ENCODE peak calls at places on chromosomes 12 and 14, in four cellular contexts. P, C, A and B are unnamed samples.

GRCh38 chr12:49706351-49707126 is 666 bp downstream of the FMNL3 start:
- DNase-seq in P (no peak), C (peak), A (peak), B (peak)

GRCh38 chr12:65497645-65498044 is 219.2 kb downstream of the MSRB3 start:
- DNase-seq in P (no peak), C (no peak), A (no peak), B (no peak)

GRCh38 chr12:121248611-121249010 is 38.7 kb downstream of the P2RX4 start:
- DNase-seq in P (no peak), C (no peak), A (no peak), B (no peak)

GRCh38 chr12:77120156-77120555 is 54.8 kb upstream of the E2F7 start:
- DNase-seq in P (no peak), C (no peak), A (peak), B (no peak)

GRCh38 chr12:120051535-120051934 is 62.5 kb downstream of the BICDL1 start:
- DNase-seq in P (no peak), C (no peak), A (no peak), B (no peak)

GRCh38 chr14:78524766-78525165 is 354.6 kb downstream of the NRXN3 start:
- DNase-seq in P (no peak), C (no peak), A (no peak), B (no peak)

GRCh38 chr14:68464716-68465115 is 328.2 kb downstream of the ZFP36L1 start:
- DNase-seq in P (no peak), C (no peak), A (peak), B (no peak)

GRCh38 chr12:81329088-81329487 is 251.2 kb downstream of the ACSS3 start:
- DNase-seq in P (peak), C (peak), A (peak), B (peak)

GRCh38 chr12:24742378-24742777 is 206.5 kb downstream of the BCAT1 start:
- DNase-seq in P (no peak), C (no peak), A (no peak), B (peak)

GRCh38 chr14:99476864-99477263 is 3.8 kb downstream of the SETD3 start:
- DNase-seq in P (no peak), C (no peak), A (peak), B (no peak)

GRCh38 chr14:87888136-87888999 is 104.6 kb downstream of the GALC start:
- DNase-seq in P (peak), C (peak), A (no peak), B (peak)

GRCh38 chr14:102893452-102893851 is 29.0 kb upstream of the AMN start:
- DNase-seq in P (no peak), C (no peak), A (peak), B (no peak)

GRCh38 chr12:130955238-130955816 is 1.6 kb downstream of the ADGRD1 start:
- DNase-seq in P (no peak), C (no peak), A (no peak), B (peak)

GRCh38 chr12:9906888-9907287 is 25.3 kb downstream of the CLEC2A start:
- DNase-seq in P (no peak), C (no peak), A (no peak), B (no peak)

GRCh38 chr12:53825246-53826081 is 73.7 kb upstream of the CISTR start:
- DNase-seq in P (no peak), C (no peak), A (peak), B (no peak)

GRCh38 chr12:45669093-45669492 is 60.4 kb upstream of the ARID2 start:
- DNase-seq in P (no peak), C (no peak), A (peak), B (no peak)

GRCh38 chr14:65356327-65356836 is 56.1 kb upstream of the FUT8 start:
- DNase-seq in P (peak), C (peak), A (peak), B (peak)

GRCh38 chr14:53764846-53765245 is 191.8 kb downstream of the BMP4 start:
- DNase-seq in P (no peak), C (no peak), A (no peak), B (no peak)

GRCh38 chr14:21015312-21015711 is 9.5 kb downstream of the NDRG2 start:
- DNase-seq in P (no peak), C (no peak), A (no peak), B (no peak)

GRCh38 chr12:117073611-117074010 is 25.6 kb downstream of the TESC start:
- DNase-seq in P (no peak), C (no peak), A (no peak), B (no peak)

GRCh38 chr14:97262336-97262735 is 465.2 kb downstream of the VRK1 start:
- DNase-seq in P (no peak), C (no peak), A (no peak), B (no peak)

GRCh38 chr14:99430491-99430890 is 50.2 kb downstream of the SETD3 start:
- DNase-seq in P (no peak), C (peak), A (no peak), B (peak)

GRCh38 chr12:124508323-124509096 is 58.9 kb downstream of the NCOR2 start:
- DNase-seq in P (no peak), C (no peak), A (peak), B (no peak)

GRCh38 chr14:59918824-59919581 is 941 bp upstream of the LRRC9 start:
- DNase-seq in P (no peak), C (no peak), A (peak), B (peak)

GRCh38 chr12:100539209-100539608 is 34.3 kb upstream of the GAS2L3 start:
- DNase-seq in P (no peak), C (peak), A (peak), B (peak)

GRCh38 chr12:15163577-15163976 is 57.6 kb downstream of the RERG start:
- DNase-seq in P (no peak), C (no peak), A (no peak), B (peak)
- H3K56ac ChIP-seq in P (no peak), C (no peak), A (no peak), B (no peak)

GRCh38 chr12:292186-292585 is 29.6 kb upstream of the SLC6A13 start:
- DNase-seq in P (no peak), C (no peak), A (peak), B (no peak)
- H3K56ac ChIP-seq in P (no peak), C (no peak), A (no peak), B (no peak)

GRCh38 chr12:8120072-8120713 is 3.2 kb upstream of the CLEC4A start:
- DNase-seq in P (no peak), C (no peak), A (no peak), B (peak)

GRCh38 chr12:8127138-8127537 is 3.7 kb downstream of the CLEC4A start:
- DNase-seq in P (no peak), C (no peak), A (no peak), B (peak)

GRCh38 chr12:8123124-8123888 is at the start of gene CLEC4A:
- DNase-seq in P (no peak), C (no peak), A (no peak), B (no peak)
- H3K56ac ChIP-seq in P (peak), C (no peak), A (no peak), B (no peak)

DNA sequence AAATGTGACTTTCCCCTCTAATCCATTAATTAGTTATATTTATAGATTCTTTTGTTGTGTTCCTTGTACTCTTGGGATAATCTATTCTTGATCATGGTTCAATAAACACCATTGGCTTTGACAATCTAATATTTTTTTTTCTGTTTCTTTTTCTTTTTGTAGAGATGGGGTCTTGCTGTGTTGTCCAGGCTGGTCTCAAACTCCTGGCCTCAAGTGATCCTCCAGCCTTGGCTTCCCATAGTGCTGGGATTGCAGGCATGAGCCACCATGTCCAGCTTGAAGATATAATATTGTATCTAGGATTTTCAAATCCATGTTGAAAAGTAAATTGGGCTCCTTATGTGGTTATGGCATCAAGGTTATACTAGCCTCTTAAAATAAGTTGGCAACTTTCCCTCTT is 6.2 kb downstream of the DNAL1 start:
- DNase-seq in P (no peak), C (no peak), A (no peak), B (no peak)
- H3K56ac ChIP-seq in P (no peak), C (no peak), A (no peak), B (no peak)

GRCh38 chr14:101839236-101839635 is 77.7 kb downstream of the PPP2R5C start:
- DNase-seq in P (no peak), C (no peak), A (no peak), B (no peak)
- H3K56ac ChIP-seq in P (no peak), C (no peak), A (no peak), B (no peak)

GRCh38 chr12:12699345-12699744 is 3.4 kb upstream of the GPR19 start:
- DNase-seq in P (no peak), C (no peak), A (no peak), B (no peak)

GRCh38 chr12:12704593-12705230 is 8.7 kb upstream of the GPR19 start:
- DNase-seq in P (no peak), C (peak), A (peak), B (peak)

GRCh38 chr12:12700249-12700648 is 4.3 kb upstream of the GPR19 start:
- DNase-seq in P (no peak), C (no peak), A (no peak), B (no peak)

GRCh38 chr12:12705833-12706520 is 10.0 kb upstream of the GPR19 start:
- DNase-seq in P (no peak), C (no peak), A (no peak), B (peak)

GRCh38 chr12:12701457-12701856 is 5.5 kb upstream of the GPR19 start:
- DNase-seq in P (no peak), C (peak), A (no peak), B (peak)
- H3K56ac ChIP-seq in P (no peak), C (no peak), A (no peak), B (no peak)